ENCODE peak calls at places on chromosomes 13 and 19, in six cellular contexts. One of them, this sample, is unnamed.

GRCh38 chr19:24073807-24074206 is 13.2 kb upstream of the ZNF254 start:
- DNase-seq in cardiac fibroblast: no peak
- DNase-seq in neural progenitor cell: no peak
- DNase-seq in left ventricle myocardium inferior: no peak
- DNase-seq in HCT116: no peak
- DNase-seq in fibroblast of the aortic adventitia: no peak
- DNase-seq in this sample: peak

GRCh38 chr19:20060282-20060681 is 17.5 kb upstream of the ZNF90 start:
- DNase-seq in left ventricle myocardium inferior: no peak
- DNase-seq in neural progenitor cell: no peak
- DNase-seq in fibroblast of the aortic adventitia: no peak
- DNase-seq in cardiac fibroblast: no peak
- DNase-seq in HCT116: no peak
- DNase-seq in this sample: no peak

GRCh38 chr13:100396771-100397170 is 191.8 kb downstream of the GGACT start:
- DNase-seq in left ventricle myocardium inferior: no peak
- DNase-seq in fibroblast of the aortic adventitia: no peak
- DNase-seq in neural progenitor cell: peak
- DNase-seq in HCT116: no peak
- DNase-seq in cardiac fibroblast: no peak
- DNase-seq in this sample: no peak

GRCh38 chr19:33161201-33161600 is 29.3 kb downstream of the WDR88 start:
- DNase-seq in HCT116: no peak
- DNase-seq in fibroblast of the aortic adventitia: no peak
- DNase-seq in left ventricle myocardium inferior: no peak
- DNase-seq in neural progenitor cell: no peak
- DNase-seq in cardiac fibroblast: no peak
- DNase-seq in this sample: no peak

GRCh38 chr13:90416519-90416918 is 931.0 kb upstream of the MIR17HG start:
- DNase-seq in cardiac fibroblast: peak
- DNase-seq in HCT116: no peak
- DNase-seq in left ventricle myocardium inferior: no peak
- DNase-seq in neural progenitor cell: no peak
- DNase-seq in fibroblast of the aortic adventitia: peak
- DNase-seq in this sample: no peak

GRCh38 chr13:34176636-34177035 is 358.7 kb downstream of the RFC3 start:
- DNase-seq in HCT116: no peak
- DNase-seq in neural progenitor cell: no peak
- DNase-seq in fibroblast of the aortic adventitia: no peak
- DNase-seq in left ventricle myocardium inferior: no peak
- DNase-seq in cardiac fibroblast: no peak
- DNase-seq in this sample: no peak

GRCh38 chr19:44109458-44109857 is 3.7 kb upstream of the ZNF225 start:
- DNase-seq in HCT116: no peak
- DNase-seq in fibroblast of the aortic adventitia: no peak
- DNase-seq in left ventricle myocardium inferior: no peak
- DNase-seq in cardiac fibroblast: no peak
- DNase-seq in neural progenitor cell: no peak
- DNase-seq in this sample: no peak

GRCh38 chr13:21034602-21035190 is 26.7 kb downstream of the LATS2 start:
- DNase-seq in fibroblast of the aortic adventitia: peak
- DNase-seq in HCT116: no peak
- DNase-seq in neural progenitor cell: peak
- DNase-seq in cardiac fibroblast: peak
- DNase-seq in left ventricle myocardium inferior: peak
- DNase-seq in this sample: no peak

GRCh38 chr19:15538774-15539173 is 30.4 kb downstream of the CYP4F22 start:
- DNase-seq in cardiac fibroblast: peak
- DNase-seq in neural progenitor cell: no peak
- DNase-seq in left ventricle myocardium inferior: no peak
- DNase-seq in fibroblast of the aortic adventitia: peak
- DNase-seq in HCT116: no peak
- DNase-seq in this sample: peak

GRCh38 chr13:92833071-92833470 is 393.5 kb upstream of the GPC6 start:
- DNase-seq in neural progenitor cell: no peak
- DNase-seq in HCT116: no peak
- DNase-seq in left ventricle myocardium inferior: no peak
- DNase-seq in cardiac fibroblast: peak
- DNase-seq in fibroblast of the aortic adventitia: peak
- DNase-seq in this sample: peak

GRCh38 chr19:51783373-51783772 is 11.6 kb upstream of the FPR3 start:
- DNase-seq in HCT116: peak
- DNase-seq in neural progenitor cell: no peak
- DNase-seq in cardiac fibroblast: peak
- DNase-seq in left ventricle myocardium inferior: no peak
- DNase-seq in fibroblast of the aortic adventitia: peak
- DNase-seq in this sample: peak

GRCh38 chr19:46841458-46842083 is 9.1 kb downstream of the AP2S1 start:
- DNase-seq in cardiac fibroblast: peak
- DNase-seq in left ventricle myocardium inferior: peak
- DNase-seq in neural progenitor cell: no peak
- DNase-seq in fibroblast of the aortic adventitia: peak
- DNase-seq in HCT116: no peak
- DNase-seq in this sample: no peak

GRCh38 chr13:104473936-104474335 is 1407.7 kb upstream of the SLC10A2 start:
- DNase-seq in cardiac fibroblast: no peak
- DNase-seq in neural progenitor cell: no peak
- DNase-seq in HCT116: no peak
- DNase-seq in left ventricle myocardium inferior: no peak
- DNase-seq in fibroblast of the aortic adventitia: no peak
- DNase-seq in this sample: no peak

GRCh38 chr13:105994340-105994739 is 541.1 kb downstream of the EFNB2 start:
- DNase-seq in HCT116: no peak
- DNase-seq in neural progenitor cell: no peak
- DNase-seq in fibroblast of the aortic adventitia: no peak
- DNase-seq in cardiac fibroblast: no peak
- DNase-seq in left ventricle myocardium inferior: no peak
- DNase-seq in this sample: no peak

GRCh38 chr13:41059466-41059865 is 1.8 kb upstream of the WBP4 start:
- DNase-seq in left ventricle myocardium inferior: no peak
- DNase-seq in neural progenitor cell: no peak
- DNase-seq in fibroblast of the aortic adventitia: peak
- DNase-seq in cardiac fibroblast: peak
- DNase-seq in HCT116: no peak
- DNase-seq in this sample: no peak

DNA sequence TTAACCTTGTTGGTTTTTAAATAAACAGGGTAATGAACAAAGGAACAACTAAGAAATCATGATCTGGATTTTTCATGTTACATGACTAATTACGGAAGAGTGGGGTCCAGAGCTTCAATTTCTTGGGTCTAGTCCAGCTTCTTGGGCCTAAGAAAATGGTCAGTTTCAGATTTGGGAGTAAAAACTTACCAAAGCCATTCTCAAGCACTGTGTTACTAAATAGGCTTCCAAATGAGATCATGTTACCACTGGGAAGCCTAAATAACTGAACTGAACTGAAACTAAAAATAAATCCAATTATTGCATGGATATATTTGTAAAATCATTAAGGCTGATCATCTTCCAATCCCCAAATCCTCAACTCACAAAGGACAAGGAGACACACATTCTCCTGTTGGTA is 13.9 kb downstream of the TBC1D4 start:
- DNase-seq in HCT116: no peak
- DNase-seq in fibroblast of the aortic adventitia: peak
- DNase-seq in neural progenitor cell: no peak
- DNase-seq in left ventricle myocardium inferior: no peak
- DNase-seq in cardiac fibroblast: peak
- DNase-seq in this sample: no peak
- H3K4me3 ChIP-seq in HCT116: no peak
- H3K4me3 ChIP-seq in fibroblast of the aortic adventitia: no peak
- H3K4me3 ChIP-seq in neural progenitor cell: no peak
- H3K4me3 ChIP-seq in left ventricle myocardium inferior: no peak
- H3K4me3 ChIP-seq in cardiac fibroblast: no peak
- H3K4me3 ChIP-seq in this sample: no peak

DNA sequence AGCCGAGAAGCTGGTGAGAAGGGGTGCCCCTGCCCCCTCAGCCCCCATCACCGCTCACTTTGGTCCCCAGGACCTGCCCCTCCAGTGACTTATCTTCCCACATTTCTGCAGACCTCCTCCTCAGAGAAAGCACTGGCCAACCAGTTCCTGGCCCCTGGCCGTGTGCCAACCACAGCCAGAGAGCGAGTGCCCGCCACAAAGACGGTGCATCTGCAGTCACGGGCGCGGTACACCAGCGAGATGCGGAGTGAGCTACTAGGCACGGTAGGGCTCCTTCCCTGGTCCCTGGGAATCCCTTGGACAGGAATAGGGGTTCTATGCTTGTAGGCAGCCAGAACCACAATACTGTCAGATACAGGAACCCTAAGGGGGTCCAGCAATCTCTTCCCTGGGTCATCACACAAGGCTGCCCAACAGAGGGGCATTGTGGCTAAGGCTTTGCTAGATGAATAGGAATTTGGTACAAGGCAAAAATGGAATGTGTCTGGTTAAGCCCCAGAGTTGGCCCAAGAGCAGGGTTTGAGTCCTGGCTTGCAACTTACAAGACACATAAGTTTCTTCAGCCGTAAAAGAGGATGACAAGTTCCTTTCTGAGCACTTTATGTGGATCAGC is 1.0 kb downstream of the USE1 start:
- DNase-seq in HCT116: no peak
- DNase-seq in neural progenitor cell: no peak
- DNase-seq in left ventricle myocardium inferior: no peak
- DNase-seq in cardiac fibroblast: no peak
- DNase-seq in fibroblast of the aortic adventitia: no peak
- DNase-seq in this sample: no peak
- H3K4me3 ChIP-seq in HCT116: peak
- H3K4me3 ChIP-seq in neural progenitor cell: peak
- H3K4me3 ChIP-seq in left ventricle myocardium inferior: peak
- H3K4me3 ChIP-seq in cardiac fibroblast: peak
- H3K4me3 ChIP-seq in fibroblast of the aortic adventitia: peak
- H3K4me3 ChIP-seq in this sample: no peak

DNA sequence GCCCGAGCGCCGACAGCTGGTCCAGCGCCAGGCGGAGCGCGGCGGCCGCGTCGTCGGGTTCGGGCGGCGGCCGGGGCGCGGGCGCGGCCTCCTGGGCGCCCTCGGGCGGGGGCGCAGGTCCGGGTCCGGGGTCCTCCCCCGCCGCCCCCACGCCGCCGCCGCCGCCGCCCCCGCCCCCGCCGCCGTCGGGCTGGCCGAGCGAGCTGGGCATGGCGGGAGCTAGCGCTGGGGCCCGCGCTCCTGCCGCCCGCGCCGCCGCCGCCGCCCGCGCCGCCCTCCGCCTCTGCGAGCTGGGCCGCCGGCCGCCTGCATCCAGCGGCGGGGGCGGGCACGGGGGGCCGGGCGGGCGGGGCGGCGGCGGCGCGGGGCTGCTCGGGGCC is 287 bp downstream of the MEX3D start:
- DNase-seq in left ventricle myocardium inferior: no peak
- DNase-seq in fibroblast of the aortic adventitia: no peak
- DNase-seq in HCT116: no peak
- DNase-seq in cardiac fibroblast: no peak
- DNase-seq in neural progenitor cell: peak
- DNase-seq in this sample: no peak
- H3K4me3 ChIP-seq in left ventricle myocardium inferior: peak
- H3K4me3 ChIP-seq in fibroblast of the aortic adventitia: peak
- H3K4me3 ChIP-seq in HCT116: no peak
- H3K4me3 ChIP-seq in cardiac fibroblast: peak
- H3K4me3 ChIP-seq in neural progenitor cell: peak
- H3K4me3 ChIP-seq in this sample: peak

DNA sequence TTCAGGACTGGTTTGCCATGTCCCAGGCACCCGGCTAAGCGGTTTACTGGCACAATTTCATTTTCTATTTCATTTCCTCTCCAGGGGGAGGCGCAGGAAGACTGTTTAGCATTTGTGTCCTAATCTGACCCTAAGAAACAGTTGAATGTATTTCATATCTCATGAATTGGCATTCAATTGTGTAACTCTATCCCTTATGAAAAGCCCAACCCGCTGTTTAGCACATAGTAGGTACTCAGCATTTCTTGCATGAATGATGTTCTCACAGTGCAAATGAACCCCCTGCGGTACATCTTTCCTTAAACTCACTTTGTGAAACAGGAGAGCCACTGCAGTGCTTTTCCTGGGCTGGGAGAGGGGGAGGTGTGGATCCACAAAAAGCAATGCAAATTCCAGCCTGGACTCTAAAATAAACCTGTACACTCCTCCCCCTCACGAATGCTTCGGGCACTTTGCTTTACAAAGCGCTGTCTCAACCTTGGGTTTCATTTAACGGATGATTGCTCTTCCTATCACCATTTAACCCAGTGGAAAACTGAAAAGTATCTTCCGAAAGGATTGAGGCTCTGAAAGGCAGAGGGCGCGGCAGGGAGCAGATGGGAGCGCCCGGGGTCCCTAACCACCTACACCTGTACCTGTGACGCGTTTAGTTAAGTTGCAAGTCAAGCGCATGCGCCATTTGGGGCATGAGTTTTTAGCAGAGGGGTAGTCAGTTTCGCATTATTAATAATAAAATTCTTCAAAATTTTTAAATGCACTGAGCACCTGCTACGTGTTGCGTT is 1.2 kb upstream of the EEF2 start:
- DNase-seq in fibroblast of the aortic adventitia: peak
- DNase-seq in cardiac fibroblast: peak
- DNase-seq in left ventricle myocardium inferior: no peak
- DNase-seq in HCT116: peak
- DNase-seq in neural progenitor cell: peak
- DNase-seq in this sample: peak
- H3K4me3 ChIP-seq in fibroblast of the aortic adventitia: peak
- H3K4me3 ChIP-seq in cardiac fibroblast: peak
- H3K4me3 ChIP-seq in left ventricle myocardium inferior: peak
- H3K4me3 ChIP-seq in HCT116: peak
- H3K4me3 ChIP-seq in neural progenitor cell: peak
- H3K4me3 ChIP-seq in this sample: peak

DNA sequence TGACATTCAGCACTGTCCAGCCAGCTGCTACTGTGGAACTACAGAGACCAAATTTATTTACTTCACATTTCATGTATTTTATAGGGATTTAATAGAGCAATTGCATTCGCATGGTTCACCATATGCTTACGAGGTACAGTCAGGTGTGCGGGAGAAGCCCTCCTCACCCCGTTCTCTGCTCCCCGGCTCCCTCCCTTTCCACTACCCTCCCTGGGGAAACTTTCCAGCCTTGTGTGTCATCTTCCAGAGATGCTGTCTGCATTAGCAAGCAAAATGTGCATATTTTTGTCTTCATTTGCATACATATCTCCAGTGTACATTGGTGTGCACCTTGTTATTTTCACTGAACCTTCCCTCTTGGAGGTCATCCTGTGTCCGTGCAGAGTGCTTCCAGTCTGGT is 47.3 kb downstream of the SMARCA4 start:
- DNase-seq in fibroblast of the aortic adventitia: no peak
- DNase-seq in cardiac fibroblast: no peak
- DNase-seq in neural progenitor cell: no peak
- DNase-seq in HCT116: no peak
- DNase-seq in left ventricle myocardium inferior: no peak
- DNase-seq in this sample: no peak
- H3K4me3 ChIP-seq in fibroblast of the aortic adventitia: no peak
- H3K4me3 ChIP-seq in cardiac fibroblast: no peak
- H3K4me3 ChIP-seq in neural progenitor cell: no peak
- H3K4me3 ChIP-seq in HCT116: no peak
- H3K4me3 ChIP-seq in left ventricle myocardium inferior: no peak
- H3K4me3 ChIP-seq in this sample: no peak

This sample was measured in bronchial epithelial cell.